ENCODE peak calls at places on chromosomes 5 and 9, in four cellular contexts. U is HT-29; P is substantia nigra; T is stimulated activated CD8-positive, alpha-beta memory T cell treated with anti-CD3 and anti-CD28 coated beads, Interleukin-4, amount 100 ng/mL, for 1 hour. N is an unnamed sample.

GRCh38 chr5:50292735-50293394 is 148.2 kb downstream of the EMB start:
- DNase-seq in T (no peak), P (no peak), U (no peak), N (no peak)

GRCh38 chr5:55037046-55037771 is 13.2 kb downstream of the GZMK start:
- DNase-seq in U (no peak), T (peak; percentile 13), P (no peak), N (peak; percentile 51)

GRCh38 chr5:9479361-9479760 is 66.5 kb downstream of the SEMA5A start:
- DNase-seq in T (no peak), U (no peak), P (no peak), N (no peak)

GRCh38 chr9:91803143-91803940 is 146.7 kb downstream of the ROR2 start:
- DNase-seq in U (no peak), T (no peak), P (no peak), N (no peak)

GRCh38 chr9:132049323-132049882 is 30.3 kb downstream of the MED27 start:
- DNase-seq in T (no peak), U (no peak), P (no peak), N (no peak)

GRCh38 chr5:98425626-98426025 is 347.8 kb upstream of the RGMB start:
- DNase-seq in T (no peak), U (no peak), P (no peak), N (no peak)

GRCh38 chr5:10691826-10692785 is 68.9 kb downstream of the DAP start:
- DNase-seq in U (no peak), T (no peak), P (no peak), N (no peak)

GRCh38 chr9:91047993-91048607 is 246.5 kb downstream of the SYK start:
- DNase-seq in U (no peak), P (no peak), T (no peak), N (no peak)

GRCh38 chr5:6599739-6600138 is 33.1 kb downstream of the NSUN2 start:
- DNase-seq in U (no peak), P (no peak), T (no peak), N (no peak)

GRCh38 chr5:170483701-170484458 is 19.9 kb upstream of the KCNIP1 start:
- DNase-seq in U (peak; percentile 30), P (no peak), T (no peak), N (no peak)

GRCh38 chr5:2906302-2907090 is 155.0 kb upstream of the IRX2 start:
- DNase-seq in P (no peak), T (no peak), U (no peak), N (no peak)

GRCh38 chr5:35876454-35876853 is 19.8 kb downstream of the IL7R start:
- DNase-seq in P (no peak), T (no peak), U (no peak), N (no peak)

GRCh38 chr5:80656425-80656824 is 1.6 kb upstream of the DHFR start:
- DNase-seq in T (no peak), P (no peak), U (no peak), N (no peak)

GRCh38 chr5:143887901-143888648 is 76.1 kb downstream of the HMHB1 start:
- DNase-seq in U (no peak), P (no peak), T (no peak), N (no peak)

GRCh38 chr5:39422886-39423285 is 1.9 kb downstream of the DAB2 start:
- DNase-seq in T (no peak), P (no peak), U (no peak), N (no peak)

GRCh38 chr9:30519756-30520155 is 1864.7 kb upstream of the ACO1 start:
- DNase-seq in U (no peak), T (no peak), P (no peak), N (no peak)

N was measured in effector memory CD8-positive, alpha-beta T cell.